ENCODE peak calls at places on chromosomes 12 and 14, in ten cellular contexts. F is AG04450; W is astrocyte of the cerebellum; R is A549; T is fibroblast of villous mesenchyme; A is suprapubic skin; Y is lower lobe of right lung; I is brain microvascular endothelial cell; K is CD4-positive, alpha-beta T cell; U is PC-3. Q is an unnamed sample.

GRCh38 chr12:26149963-26150362 is 25.1 kb upstream of the BHLHE41 start:
- DNase-seq in F (no peak), W (no peak), R (no peak), T (no peak), A (no peak), Y (no peak), I (no peak), K (no peak), U (no peak), Q (no peak)

GRCh38 chr12:133231001-133231400 is 4.7 kb downstream of the ANHX start:
- DNase-seq in F (no peak), W (no peak), R (no peak), T (no peak), A (no peak), Y (no peak), I (no peak), K (no peak), U (no peak), Q (no peak)

GRCh38 chr12:110844551-110845395 is 2.0 kb upstream of the CCDC63 start:
- DNase-seq in F (no peak), W (peak), R (no peak), T (no peak), A (no peak), Y (no peak), I (no peak), K (no peak), U (no peak), Q (no peak)

GRCh38 chr12:69442894-69443293 is 27.3 kb upstream of the FRS2 start:
- DNase-seq in F (peak), W (peak), R (no peak), T (no peak), A (no peak), Y (no peak), I (peak), K (no peak), U (peak), Q (no peak)

GRCh38 chr14:91252901-91253794 is 8.6 kb upstream of the GPR68 start:
- DNase-seq in F (no peak), W (no peak), R (peak), T (no peak), A (no peak), Y (peak), I (no peak), K (peak), U (peak), Q (no peak)

GRCh38 chr12:52371716-52372115 is 4.4 kb upstream of the KRT85 start:
- DNase-seq in F (no peak), W (no peak), R (no peak), T (no peak), A (peak), Y (no peak), I (no peak), K (no peak), U (no peak), Q (no peak)

GRCh38 chr12:75884465-75884985 is 147.1 kb downstream of the PHLDA1 start:
- DNase-seq in F (no peak), W (no peak), R (no peak), T (no peak), A (no peak), Y (no peak), I (no peak), K (no peak), U (no peak), Q (no peak)

GRCh38 chr12:56629459-56630179 is 507 bp downstream of the BAZ2A start:
- DNase-seq in F (no peak), W (no peak), R (peak), T (no peak), A (peak), Y (peak), I (no peak), K (peak), U (peak), Q (no peak)

GRCh38 chr14:101583709-101584048 is 22.4 kb downstream of the DIO3 start:
- DNase-seq in F (no peak), W (no peak), R (no peak), T (no peak), A (no peak), Y (no peak), I (no peak), K (no peak), U (no peak), Q (no peak)

GRCh38 chr12:34124608-34125007 is 102.3 kb downstream of the ALG10 start:
- DNase-seq in F (no peak), W (no peak), R (no peak), T (no peak), A (no peak), Y (no peak), I (no peak), K (no peak), U (no peak), Q (no peak)

GRCh38 chr14:104797112-104798044 is 1.8 kb upstream of the AKT1 start:
- DNase-seq in F (no peak), W (no peak), R (no peak), T (peak), A (no peak), Y (no peak), I (no peak), K (no peak), U (no peak), Q (no peak)

GRCh38 chr12:112169966-112170365 is 44.6 kb downstream of the TRAFD1 start:
- DNase-seq in F (no peak), W (no peak), R (no peak), T (no peak), A (no peak), Y (no peak), I (no peak), K (no peak), U (no peak), Q (no peak)

GRCh38 chr12:82818276-82819035 is 131.8 kb downstream of the TMTC2 start:
- DNase-seq in F (no peak), W (no peak), R (no peak), T (peak), A (no peak), Y (no peak), I (no peak), K (no peak), U (peak), Q (no peak)

GRCh38 chr12:59041241-59042121 is 121.2 kb upstream of the LRIG3 start:
- DNase-seq in F (peak), W (peak), R (no peak), T (peak), A (no peak), Y (no peak), I (peak), K (no peak), U (peak), Q (peak)

GRCh38 chr12:68237523-68238070 is 12.0 kb upstream of the IL26 start:
- DNase-seq in F (no peak), W (no peak), R (no peak), T (no peak), A (no peak), Y (no peak), I (no peak), K (no peak), U (no peak), Q (peak)

GRCh38 chr12:47029903-47030302 is 49.5 kb upstream of the PCED1B start:
- DNase-seq in F (no peak), W (no peak), R (no peak), T (no peak), A (no peak), Y (no peak), I (no peak), K (no peak), U (no peak), Q (no peak)

GRCh38 chr12:113136128-113136989 is 798 bp upstream of the RASAL1 start:
- DNase-seq in F (no peak), W (no peak), R (no peak), T (no peak), A (no peak), Y (peak), I (no peak), K (peak), U (no peak), Q (no peak)

GRCh38 chr12:24739094-24739779 is 209.7 kb downstream of the BCAT1 start:
- DNase-seq in F (no peak), W (no peak), R (no peak), T (no peak), A (no peak), Y (no peak), I (no peak), K (no peak), U (no peak), Q (no peak)

GRCh38 chr14:77102154-77102553 is 4.1 kb downstream of the CIPC start:
- DNase-seq in F (no peak), W (no peak), R (no peak), T (no peak), A (no peak), Y (no peak), I (no peak), K (no peak), U (no peak), Q (no peak)

GRCh38 chr12:75852143-75852542 is 179.4 kb downstream of the PHLDA1 start:
- DNase-seq in F (no peak), W (no peak), R (no peak), T (no peak), A (no peak), Y (no peak), I (no peak), K (no peak), U (peak), Q (peak)

GRCh38 chr14:55864890-55865655 is 253.1 kb upstream of the PELI2 start:
- DNase-seq in F (no peak), W (no peak), R (no peak), T (no peak), A (no peak), Y (no peak), I (no peak), K (no peak), U (peak), Q (no peak)
- TF ChIP-seq CTCF in F (peak), W (no peak), R (no peak), T (peak), A (no peak), Y (no peak), I (no peak), K (no peak), U (peak), Q (peak)

GRCh38 chr14:67285876-67286452 is 44.7 kb downstream of the PALS1 start:
- DNase-seq in F (peak), W (peak), R (peak), T (peak), A (no peak), Y (no peak), I (no peak), K (no peak), U (peak), Q (peak)
- TF ChIP-seq CTCF in F (peak), W (peak), R (peak), T (peak), A (peak), Y (peak), I (peak), K (peak), U (peak), Q (peak)

GRCh38 chr14:21241218-21241819 is 27.9 kb downstream of the HNRNPC start:
- DNase-seq in F (peak), W (peak), R (no peak), T (peak), A (no peak), Y (no peak), I (no peak), K (no peak), U (peak), Q (peak)
- TF ChIP-seq CTCF in F (peak), W (peak), R (peak), T (peak), A (peak), Y (peak), I (no peak), K (peak), U (peak), Q (peak)

GRCh38 chr12:109449845-109450532 is 27.1 kb downstream of the KCTD10 start:
- DNase-seq in F (no peak), W (no peak), R (no peak), T (no peak), A (no peak), Y (no peak), I (no peak), K (no peak), U (no peak), Q (no peak)
- TF ChIP-seq CTCF in F (no peak), W (no peak), R (peak), T (peak), A (no peak), Y (no peak), I (peak), K (no peak), U (no peak), Q (peak)

DNA sequence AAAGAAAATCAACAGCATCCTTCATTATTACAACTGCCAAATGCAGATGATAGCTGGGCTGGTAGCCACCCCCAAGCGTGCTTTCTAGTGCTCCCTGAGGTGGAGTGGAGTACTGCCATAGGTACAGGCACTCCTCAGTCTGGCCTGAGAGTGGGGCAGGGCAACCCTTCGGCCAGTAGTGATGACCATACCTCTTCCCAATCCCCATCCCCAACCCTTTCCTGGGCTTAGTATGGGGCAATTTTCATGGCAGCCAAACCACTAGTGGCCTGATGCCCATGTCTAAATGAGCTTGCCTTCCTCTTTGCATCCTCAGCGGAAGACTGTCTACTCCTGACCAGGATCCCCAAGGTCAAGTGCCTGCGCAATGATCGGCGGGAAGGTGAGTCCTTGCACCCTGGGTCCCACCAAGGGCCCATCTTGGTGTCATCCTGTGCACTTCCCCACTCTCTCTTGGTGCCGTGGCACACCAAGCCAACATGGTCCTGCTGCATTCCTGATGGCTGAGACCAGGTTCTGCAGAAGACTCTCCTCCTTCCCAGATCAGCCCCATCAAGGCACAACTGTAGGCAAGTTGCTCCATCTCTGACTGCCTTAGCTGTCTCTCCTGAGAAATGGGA is 65.8 kb downstream of the GALNT16 start:
- DNase-seq in F (no peak), W (no peak), R (peak), T (no peak), A (peak), Y (no peak), I (no peak), K (no peak), U (peak), Q (no peak)
- TF ChIP-seq CTCF in F (peak), W (peak), R (no peak), T (peak), A (no peak), Y (no peak), I (peak), K (no peak), U (peak), Q (no peak)